ENCODE peak calls at places on chromosome 13, in five cellular contexts. T, Y, S, E and D are unnamed samples.

GRCh38 chr13:100646030-100646673 is 28.4 kb downstream of the TMTC4 start:
- DNase-seq in T (peak; percentile 9), S (peak; percentile 26), Y (peak; percentile 27), E (no peak), D (no peak)

GRCh38 chr13:94708031-94708571 is 4.2 kb downstream of the SOX21 start:
- DNase-seq in T (no peak), E (no peak), Y (no peak), S (no peak), D (no peak)

GRCh38 chr13:40672310-40673060 is 6.0 kb upstream of the FOXO1 start:
- DNase-seq in S (peak; percentile 55), Y (peak; percentile 95), E (no peak), T (no peak), D (peak; percentile 36)

GRCh38 chr13:97116754-97117153 is 105.4 kb upstream of the MBNL2 start:
- DNase-seq in E (no peak), Y (peak; percentile 63), T (no peak), S (peak; percentile 44), D (no peak)

GRCh38 chr13:90239130-90239529 is 1108.4 kb upstream of the MIR17HG start:
- DNase-seq in Y (no peak), T (no peak), S (no peak), E (no peak), D (no peak)

GRCh38 chr13:99970761-99971575 is 599 bp downstream of the ZIC5 start:
- DNase-seq in Y (no peak), E (no peak), S (no peak), T (no peak), D (no peak)

GRCh38 chr13:113852536-113853517 is 11.0 kb downstream of the GAS6 start:
- DNase-seq in E (no peak), Y (no peak), S (no peak), T (no peak), D (no peak)

GRCh38 chr13:49214917-49215376 is 5.2 kb upstream of the MLNR start:
- DNase-seq in T (no peak), Y (peak; percentile 7), E (peak; percentile 19), S (no peak), D (no peak)

GRCh38 chr13:30140973-30141372 is 166.4 kb downstream of the KATNAL1 start:
- DNase-seq in S (no peak), T (no peak), Y (no peak), E (no peak), D (no peak)

GRCh38 chr13:109309625-109310363 is 476.6 kb downstream of the IRS2 start:
- DNase-seq in Y (no peak), S (no peak), T (no peak), E (no peak), D (no peak)

GRCh38 chr13:39612023-39612637 is 9.1 kb upstream of the LHFPL6 start:
- DNase-seq in E (peak; percentile 65), T (peak; percentile 65), Y (peak; percentile 68), S (peak; percentile 78), D (no peak)

GRCh38 chr13:42369071-42369795 is 97.3 kb downstream of the AKAP11 start:
- DNase-seq in S (no peak), E (no peak), T (no peak), Y (no peak), D (no peak)

GRCh38 chr13:44431150-44431549 is 57.5 kb downstream of the SERP2 start:
- DNase-seq in T (no peak), E (no peak), Y (no peak), S (no peak), D (no peak)

GRCh38 chr13:45833242-45833641 is 18.3 kb downstream of the SIAH3 start:
- DNase-seq in E (no peak), Y (no peak), T (no peak), S (no peak), D (no peak)

GRCh38 chr13:79973533-79973963 is 367.4 kb downstream of the SPRY2 start:
- DNase-seq in E (no peak), Y (no peak), T (no peak), S (no peak), D (no peak)

GRCh38 chr13:72970956-72971355 is 87.8 kb upstream of the KLF5 start:
- DNase-seq in Y (no peak), E (no peak), S (peak; percentile 35), T (peak; percentile 2), D (no peak)

GRCh38 chr13:49927755-49928154 is 8.4 kb downstream of the SPRYD7 start:
- DNase-seq in E (no peak), S (peak; percentile 94), T (no peak), Y (no peak), D (no peak)

GRCh38 chr13:101925731-101926130 is 473.3 kb downstream of the ITGBL1 start:
- DNase-seq in Y (no peak), E (no peak), T (no peak), S (no peak), D (no peak)

GRCh38 chr13:105232403-105232802 is 1303.1 kb downstream of the EFNB2 start:
- DNase-seq in E (no peak), S (no peak), Y (no peak), T (no peak), D (no peak)

GRCh38 chr13:36888645-36889044 is 31.4 kb downstream of the SMAD9 start:
- DNase-seq in S (peak; percentile 18), Y (no peak), T (no peak), E (no peak), D (no peak)

GRCh38 chr13:98476106-98476505 is 100.8 kb downstream of the STK24 start:
- DNase-seq in Y (no peak), T (no peak), S (no peak), E (peak; percentile 37), D (no peak)

GRCh38 chr13:105665284-105665683 is 870.2 kb downstream of the EFNB2 start:
- DNase-seq in T (no peak), Y (peak; percentile 88), E (no peak), S (peak; percentile 33), D (peak; percentile 10)

GRCh38 chr13:26584713-26585112 is 27.2 kb downstream of the WASF3 start:
- DNase-seq in S (no peak), Y (no peak), E (no peak), T (peak; percentile 68), D (no peak)

GRCh38 chr13:33175991-33176390 is 109.6 kb downstream of the STARD13 start:
- DNase-seq in E (no peak), S (no peak), T (no peak), Y (no peak), D (no peak)

GRCh38 chr13:99843872-99844271 is 127.7 kb downstream of the ZIC5 start:
- DNase-seq in Y (no peak), T (no peak), E (no peak), S (no peak), D (no peak)

GRCh38 chr13:28012383-28012782 is 23.9 kb upstream of the URAD start:
- DNase-seq in S (no peak), T (no peak), Y (peak; percentile 47), E (no peak), D (peak; percentile 40)

GRCh38 chr13:76383671-76384461 is 502.3 kb downstream of the KCTD12 start:
- DNase-seq in S (peak; percentile 96), Y (peak; percentile 91), T (peak; percentile 65), E (no peak), D (no peak)